ENCODE peak calls at places on chromosomes 4 and X, in five cellular contexts. One of them, this sample, is unnamed.

GRCh38 chr4:189081831-189082230 is 858.8 kb upstream of the FRG1 start:
- DNase-seq in A549: no peak
- DNase-seq in H1: no peak
- DNase-seq in K562: no peak
- DNase-seq in HepG2: no peak
- DNase-seq in this sample: no peak

GRCh38 chrX:77014655-77015377 is 432.4 kb upstream of the FGF16 start:
- DNase-seq in A549: peak; percentile 31
- DNase-seq in H1: no peak
- DNase-seq in K562: peak; percentile 7
- DNase-seq in HepG2: peak; percentile 74
- DNase-seq in this sample: no peak

GRCh38 chrX:149540133-149540620 is 635 bp upstream of the EOLA1 start:
- DNase-seq in A549: peak; percentile 91
- DNase-seq in H1: peak; percentile 60
- DNase-seq in K562: peak; percentile 82
- DNase-seq in HepG2: peak; percentile 70
- DNase-seq in this sample: no peak

GRCh38 chr4:102343964-102344519 is 1.2 kb downstream of the SLC39A8 start:
- DNase-seq in A549: no peak
- DNase-seq in H1: no peak
- DNase-seq in K562: peak; percentile 63
- DNase-seq in HepG2: no peak
- DNase-seq in this sample: peak; percentile 21

GRCh38 chr4:162115323-162115722 is 48.5 kb downstream of the FSTL5 start:
- DNase-seq in A549: no peak
- DNase-seq in H1: no peak
- DNase-seq in K562: no peak
- DNase-seq in HepG2: no peak
- DNase-seq in this sample: no peak

GRCh38 chr4:86449746-86450145 is 89.9 kb upstream of the MAPK10 start:
- DNase-seq in A549: no peak
- DNase-seq in H1: no peak
- DNase-seq in K562: no peak
- DNase-seq in HepG2: no peak
- DNase-seq in this sample: no peak

GRCh38 chr4:150817017-150817416 is 198.1 kb downstream of the LRBA start:
- DNase-seq in A549: no peak
- DNase-seq in H1: no peak
- DNase-seq in K562: no peak
- DNase-seq in HepG2: no peak
- DNase-seq in this sample: no peak

GRCh38 chr4:94892051-94892450 is 134.3 kb downstream of the BMPR1B start:
- DNase-seq in A549: peak; percentile 78
- DNase-seq in H1: no peak
- DNase-seq in K562: no peak
- DNase-seq in HepG2: no peak
- DNase-seq in this sample: no peak

GRCh38 chr4:56871357-56871993 is 36.2 kb upstream of the REST start:
- DNase-seq in A549: no peak
- DNase-seq in H1: no peak
- DNase-seq in K562: no peak
- DNase-seq in HepG2: no peak
- DNase-seq in this sample: no peak

GRCh38 chr4:78945638-78946179 is 6.5 kb upstream of the PAQR3 start:
- DNase-seq in A549: no peak
- DNase-seq in H1: no peak
- DNase-seq in K562: no peak
- DNase-seq in HepG2: no peak
- DNase-seq in this sample: no peak

GRCh38 chrX:14777484-14777883 is 95.4 kb downstream of the FANCB start:
- DNase-seq in A549: no peak
- DNase-seq in H1: no peak
- DNase-seq in K562: no peak
- DNase-seq in HepG2: no peak
- DNase-seq in this sample: no peak

GRCh38 chrX:17738002-17738713 is 865 bp downstream of the SCML1 start:
- DNase-seq in A549: peak; percentile 37
- DNase-seq in H1: no peak
- DNase-seq in K562: no peak
- DNase-seq in HepG2: peak; percentile 56
- DNase-seq in this sample: no peak

GRCh38 chr4:182916483-182917181 is 554 bp downstream of the DCTD start:
- DNase-seq in A549: peak; percentile 47
- DNase-seq in H1: no peak
- DNase-seq in K562: no peak
- DNase-seq in HepG2: no peak
- DNase-seq in this sample: no peak

GRCh38 chr4:40480291-40480690 is 145.2 kb downstream of the CHRNA9 start:
- DNase-seq in A549: no peak
- DNase-seq in H1: no peak
- DNase-seq in K562: no peak
- DNase-seq in HepG2: no peak
- DNase-seq in this sample: no peak
- TF ChIP-seq KDM1A in A549: no peak
- TF ChIP-seq KDM1A in H1: no peak
- TF ChIP-seq KDM1A in K562: no peak
- TF ChIP-seq KDM1A in HepG2: no peak
- TF ChIP-seq KDM1A in this sample: no peak

DNA sequence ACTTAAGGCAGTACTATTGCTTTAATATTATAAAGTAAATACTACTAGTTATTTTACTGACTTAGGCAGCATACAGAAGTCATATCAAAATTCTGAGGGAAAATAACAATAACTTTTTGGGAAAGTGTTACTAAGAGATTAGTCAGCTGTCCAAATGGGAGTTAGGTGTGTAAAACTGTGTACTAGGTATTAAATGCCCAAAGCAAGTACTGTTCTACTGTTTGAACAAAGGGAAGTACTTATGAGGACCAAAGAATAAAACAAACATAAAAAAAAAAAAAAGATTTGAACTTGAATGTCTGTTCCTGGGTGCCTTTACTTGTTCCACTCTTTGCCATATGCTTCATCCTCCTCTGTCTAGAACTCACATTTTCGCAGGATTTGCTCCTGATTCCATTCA is 174.4 kb downstream of the MSL3 start:
- DNase-seq in A549: no peak
- DNase-seq in H1: no peak
- DNase-seq in K562: no peak
- DNase-seq in HepG2: no peak
- DNase-seq in this sample: no peak
- TF ChIP-seq KDM1A in A549: no peak
- TF ChIP-seq KDM1A in H1: no peak
- TF ChIP-seq KDM1A in K562: no peak
- TF ChIP-seq KDM1A in HepG2: no peak
- TF ChIP-seq KDM1A in this sample: no peak

GRCh38 chr4:173370130-173370476 is 651 bp upstream of the SAP30 start:
- DNase-seq in A549: no peak
- DNase-seq in H1: no peak
- DNase-seq in K562: peak; percentile 23
- DNase-seq in HepG2: no peak
- DNase-seq in this sample: no peak
- TF ChIP-seq KDM1A in A549: no peak
- TF ChIP-seq KDM1A in H1: no peak
- TF ChIP-seq KDM1A in K562: no peak
- TF ChIP-seq KDM1A in HepG2: no peak
- TF ChIP-seq KDM1A in this sample: no peak

GRCh38 chr4:112771-113170 is 11.5 kb upstream of the ZNF718 start:
- DNase-seq in A549: no peak
- DNase-seq in H1: no peak
- DNase-seq in K562: no peak
- DNase-seq in HepG2: no peak
- DNase-seq in this sample: no peak

GRCh38 chr4:113732-114131 is 10.6 kb upstream of the ZNF718 start:
- DNase-seq in A549: no peak
- DNase-seq in H1: no peak
- DNase-seq in K562: no peak
- DNase-seq in HepG2: no peak
- DNase-seq in this sample: no peak

GRCh38 chr4:116499-116898 is 7.8 kb upstream of the ZNF718 start:
- DNase-seq in A549: no peak
- DNase-seq in H1: no peak
- DNase-seq in K562: no peak
- DNase-seq in HepG2: no peak
- DNase-seq in this sample: no peak

DNA sequence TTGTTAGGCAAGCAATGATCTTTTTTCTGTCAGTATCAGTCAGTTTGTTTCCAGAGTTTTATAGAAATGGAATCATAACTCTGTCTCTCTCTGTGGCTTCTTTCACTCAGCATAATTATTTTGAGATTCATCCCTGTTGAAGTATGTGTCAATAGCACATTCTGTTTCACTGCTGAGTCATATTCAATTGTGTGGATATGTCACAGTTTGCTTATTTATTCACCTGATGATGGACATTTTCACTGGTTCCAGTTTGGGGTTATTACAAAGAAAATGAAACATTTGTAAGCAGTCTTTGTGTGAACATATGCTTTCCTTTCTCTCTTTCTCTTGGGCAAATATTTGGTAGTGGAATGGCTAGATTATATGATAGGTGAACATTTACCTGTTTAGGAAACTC is 10.2 kb upstream of the ZNF718 start:
- DNase-seq in A549: no peak
- DNase-seq in H1: no peak
- DNase-seq in K562: no peak
- DNase-seq in HepG2: no peak
- DNase-seq in this sample: no peak
- TF ChIP-seq KDM1A in A549: no peak
- TF ChIP-seq KDM1A in H1: no peak
- TF ChIP-seq KDM1A in K562: no peak
- TF ChIP-seq KDM1A in HepG2: no peak
- TF ChIP-seq KDM1A in this sample: no peak

This sample was measured in GM12878.